ENCODE peak calls at places on chromosome 9, in four cellular contexts. K is GM12878, X is K562, Y is GM12891. S is an unnamed sample.

GRCh38 chr9:122402403-122403268 is 31.8 kb downstream of the PTGS1 start:
- DNase-seq in K (no peak), X (peak; percentile 81), Y (no peak), S (peak; percentile 42)

GRCh38 chr9:68678430-68678829 is 26.6 kb upstream of the PIP5K1B start:
- DNase-seq in K (no peak), X (peak; percentile 40), Y (no peak), S (no peak)

GRCh38 chr9:108442604-108443277 is 413.0 kb downstream of the ACTL7B start:
- DNase-seq in K (no peak), X (no peak), Y (no peak), S (no peak)

GRCh38 chr9:107929439-107929838 is 439.9 kb upstream of the KLF4 start:
- DNase-seq in K (no peak), X (no peak), Y (no peak), S (peak; percentile 90)

GRCh38 chr9:108850293-108850897 is 5.4 kb downstream of the ACTL7B start:
- DNase-seq in K (no peak), X (peak; percentile 23), Y (no peak), S (no peak)

GRCh38 chr9:89368978-89369377 is 50.7 kb downstream of the SECISBP2 start:
- DNase-seq in K (no peak), X (no peak), Y (no peak), S (no peak)

GRCh38 chr9:78115073-78115472 is 83.5 kb upstream of the GNAQ start:
- DNase-seq in K (no peak), X (peak; percentile 44), Y (no peak), S (no peak)

GRCh38 chr9:121675969-121676822 is 24.8 kb downstream of the DAB2IP start:
- DNase-seq in K (no peak), X (no peak), Y (no peak), S (no peak)

GRCh38 chr9:124369236-124369797 is 45.9 kb downstream of the PSMB7 start:
- DNase-seq in K (no peak), X (no peak), Y (no peak), S (no peak)

GRCh38 chr9:125172351-125172750 is 17.3 kb downstream of the PPP6C start:
- DNase-seq in K (no peak), X (no peak), Y (no peak), S (no peak)

GRCh38 chr9:121196389-121196788 is 5.3 kb downstream of the RAB14 start:
- DNase-seq in K (no peak), X (peak; percentile 48), Y (no peak), S (no peak)

GRCh38 chr9:128895556-128895955 is 13.6 kb downstream of the LRRC8A start:
- DNase-seq in K (no peak), X (no peak), Y (no peak), S (no peak)

GRCh38 chr9:113963017-113963620 is 87.0 kb downstream of the ZNF618 start:
- DNase-seq in K (no peak), X (peak; percentile 71), Y (peak; percentile 49), S (peak; percentile 39)

GRCh38 chr9:69936427-69936826 is 107.2 kb upstream of the MAMDC2 start:
- DNase-seq in K (no peak), X (peak; percentile 18), Y (no peak), S (no peak)

GRCh38 chr9:121921444-121921843 is 171.7 kb downstream of the TTLL11 start:
- DNase-seq in K (no peak), X (no peak), Y (no peak), S (no peak)

GRCh38 chr9:32180597-32180996 is 203.8 kb upstream of the ACO1 start:
- DNase-seq in K (no peak), X (no peak), Y (no peak), S (no peak)

GRCh38 chr9:93133641-93134017 is 422 bp downstream of the NINJ1 start:
- DNase-seq in K (no peak), X (peak; percentile 69), Y (peak; percentile 76), S (peak; percentile 92)

GRCh38 chr9:16571127-16571848 is 299.2 kb downstream of the BNC2 start:
- DNase-seq in K (no peak), X (no peak), Y (no peak), S (no peak)

GRCh38 chr9:128152781-128153116 is 3.5 kb downstream of the LCN2 start:
- DNase-seq in K (no peak), X (no peak), Y (no peak), S (no peak)

GRCh38 chr9:115167175-115167574 is 49.2 kb upstream of the TNC start:
- DNase-seq in K (no peak), X (no peak), Y (no peak), S (no peak)

GRCh38 chr9:22446950-22447606 is 454 bp downstream of the DMRTA1 start:
- DNase-seq in K (no peak), X (no peak), Y (peak; percentile 23), S (peak; percentile 17)

GRCh38 chr9:136762915-136763648 is 1.2 kb downstream of the LCN15 start:
- DNase-seq in K (no peak), X (peak; percentile 91), Y (no peak), S (no peak)

GRCh38 chr9:114125614-114126013 is 26.5 kb upstream of the KIF12 start:
- DNase-seq in K (no peak), X (no peak), Y (no peak), S (no peak)

GRCh38 chr9:4079906-4080305 is 220.0 kb downstream of the GLIS3 start:
- DNase-seq in K (no peak), X (no peak), Y (no peak), S (no peak)

GRCh38 chr9:119216891-119217290 is 152.3 kb downstream of the BRINP1 start:
- DNase-seq in K (no peak), X (no peak), Y (no peak), S (no peak)

GRCh38 chr9:136862849-136863622 is 3.1 kb downstream of the EDF1 start:
- DNase-seq in K (no peak), X (no peak), Y (no peak), S (no peak)

GRCh38 chr9:113587471-113588031 is 124.0 kb downstream of the RGS3 start:
- DNase-seq in K (no peak), X (peak; percentile 74), Y (no peak), S (no peak)

GRCh38 chr9:136494012-136494411 is 11.2 kb upstream of the SEC16A start:
- DNase-seq in K (no peak), X (no peak), Y (no peak), S (no peak)

GRCh38 chr9:17422994-17423680 is 155.7 kb upstream of the SH3GL2 start:
- DNase-seq in K (no peak), X (no peak), Y (no peak), S (no peak)

GRCh38 chr9:121689461-121690157 is 38.2 kb downstream of the DAB2IP start:
- DNase-seq in K (no peak), X (no peak), Y (no peak), S (no peak)

GRCh38 chr9:81879501-81879916 is 48.7 kb upstream of the SPATA31D4 start:
- DNase-seq in K (no peak), X (no peak), Y (no peak), S (no peak)

GRCh38 chr9:116190595-116190994 is 37.0 kb downstream of the PAPPA start:
- DNase-seq in K (no peak), X (no peak), Y (no peak), S (no peak)
- TF ChIP-seq SPI1 in K (no peak), X (no peak), Y (no peak), S (no peak)

DNA sequence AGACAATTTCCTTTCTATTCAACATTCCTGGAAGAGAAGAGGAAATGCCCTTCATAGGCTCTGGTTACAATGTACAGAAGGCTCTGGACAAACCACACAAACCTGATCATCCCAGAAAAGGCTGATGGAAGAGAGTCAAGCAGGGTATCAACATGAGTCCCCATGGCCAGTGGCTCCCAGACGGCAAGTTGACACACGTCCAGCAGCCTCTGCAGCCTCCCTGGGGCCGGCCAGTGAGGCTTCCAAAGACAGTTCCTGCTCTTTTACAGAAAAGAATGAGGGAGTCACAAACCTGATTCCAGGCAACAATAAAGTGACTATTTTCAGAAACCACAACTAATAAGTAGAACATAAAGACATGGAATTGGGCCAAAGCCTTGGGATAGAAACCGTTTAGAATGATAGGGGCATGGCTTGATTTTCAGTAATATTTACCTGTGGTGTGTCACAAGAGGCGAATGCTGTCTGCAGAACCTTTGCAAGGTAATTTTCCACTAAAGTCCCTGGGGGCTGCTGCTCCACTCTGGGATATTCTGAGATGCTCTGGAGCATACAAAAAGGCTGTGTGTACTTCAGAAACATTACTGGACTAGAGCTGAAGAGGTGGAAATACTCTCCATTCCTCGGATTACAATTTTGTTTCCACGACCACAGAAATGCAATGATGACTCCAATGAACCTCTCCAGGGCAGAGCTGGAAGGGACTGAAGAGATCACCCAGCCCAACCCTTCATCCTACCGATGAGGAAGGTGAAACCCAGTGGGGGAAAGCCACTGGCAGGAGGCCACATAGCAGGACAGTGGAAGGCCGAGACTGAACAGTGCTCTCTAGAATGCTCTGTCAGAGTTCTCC is 10.4 kb downstream of the MED27 start:
- DNase-seq in K (no peak), X (no peak), Y (no peak), S (no peak)
- TF ChIP-seq SPI1 in K (no peak), X (no peak), Y (no peak), S (no peak)

GRCh38 chr9:87181670-87182069 is 234.4 kb upstream of the GAS1 start:
- DNase-seq in K (peak; percentile 40), X (no peak), Y (no peak), S (no peak)
- TF ChIP-seq SPI1 in K (no peak), X (no peak), Y (no peak), S (no peak)

GRCh38 chr9:134498767-134499166 is 142.8 kb upstream of the COL5A1 start:
- DNase-seq in K (no peak), X (no peak), Y (no peak), S (no peak)

GRCh38 chr9:134495881-134496412 is 145.7 kb upstream of the COL5A1 start:
- DNase-seq in K (no peak), X (no peak), Y (no peak), S (no peak)

GRCh38 chr9:134494905-134495304 is 146.7 kb upstream of the COL5A1 start:
- DNase-seq in K (no peak), X (no peak), Y (no peak), S (no peak)

GRCh38 chr9:134496413-134497282 is 145.0 kb upstream of the COL5A1 start:
- DNase-seq in K (no peak), X (no peak), Y (no peak), S (no peak)

DNA sequence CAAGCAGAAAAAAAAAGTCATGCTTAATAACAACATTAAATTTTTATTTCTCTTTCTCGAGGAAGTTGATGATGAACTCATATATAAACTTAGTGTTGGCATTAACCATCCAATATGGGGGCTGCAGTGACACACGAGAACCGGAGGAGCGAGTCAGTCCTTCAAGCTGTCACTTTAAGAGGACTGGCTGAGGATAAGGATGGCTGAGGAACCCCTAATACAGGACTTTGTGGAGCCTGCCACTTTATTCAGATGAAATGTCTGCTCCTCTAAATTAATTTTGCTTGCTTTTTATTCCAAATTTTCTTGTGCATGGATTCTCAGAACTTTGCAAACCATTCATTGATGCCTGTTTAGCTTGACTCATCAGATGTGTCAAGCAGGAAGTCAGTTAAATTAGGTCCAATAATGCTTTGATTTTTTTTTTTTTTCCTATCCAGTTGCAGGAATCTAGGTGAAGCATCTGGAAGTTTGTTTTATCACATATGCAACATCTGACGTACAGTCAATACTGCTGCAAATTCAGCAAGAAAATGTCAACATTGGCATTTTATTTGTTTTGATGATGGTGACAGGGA is 144.2 kb upstream of the COL5A1 start:
- DNase-seq in K (no peak), X (no peak), Y (no peak), S (no peak)
- TF ChIP-seq SPI1 in K (no peak), X (no peak), Y (no peak), S (no peak)

S was measured in HL-60.